ENCODE peak calls at places on chromosomes 7 and 10, in four cellular contexts. L is cardiac muscle cell, X is AG09319, G is WTC11. K is an unnamed sample.

GRCh38 chr7:64528770-64529169 is 34.1 kb downstream of the ZNF680 start:
- DNase-seq in G (no peak), X (no peak), L (no peak), K (no peak)

GRCh38 chr7:117810642-117811512 is 62.4 kb downstream of the CTTNBP2 start:
- DNase-seq in L (no peak), G (peak), X (no peak), K (no peak)

GRCh38 chr10:101512741-101513140 is 75.3 kb downstream of the POLL start:
- DNase-seq in L (peak), X (no peak), G (no peak), K (no peak)

GRCh38 chr10:127990846-127991542 is 84.1 kb downstream of the PTPRE start:
- DNase-seq in G (no peak), X (no peak), L (peak), K (no peak)

GRCh38 chr7:149796287-149796860 is 23.0 kb upstream of the ZNF467 start:
- DNase-seq in X (no peak), L (no peak), G (peak), K (no peak)

GRCh38 chr7:63073736-63074135 is 924.9 kb upstream of the ZNF722 start:
- DNase-seq in G (no peak), L (no peak), X (no peak), K (no peak)

GRCh38 chr7:134720091-134720935 is 59.1 kb upstream of the CALD1 start:
- DNase-seq in X (no peak), G (no peak), L (peak), K (no peak)

GRCh38 chr7:116672596-116673503 is 854 bp downstream of the MET start:
- DNase-seq in L (peak), X (no peak), G (peak), K (no peak)

GRCh38 chr7:77759294-77759889 is 38.8 kb downstream of the TMEM60 start:
- DNase-seq in X (peak), L (peak), G (peak), K (peak)

GRCh38 chr7:24965831-24966708 is 13.9 kb downstream of the OSBPL3 start:
- DNase-seq in L (no peak), X (no peak), G (no peak), K (peak)

GRCh38 chr7:131501422-131501821 is 55.0 kb downstream of the PODXL start:
- DNase-seq in G (no peak), L (peak), X (no peak), K (no peak)

GRCh38 chr10:128474571-128474970 is 348.3 kb upstream of the MKI67 start:
- DNase-seq in L (no peak), G (no peak), X (no peak), K (no peak)

GRCh38 chr7:77657427-77658331 is 38.6 kb upstream of the RSBN1L start:
- DNase-seq in G (no peak), L (peak), X (peak), K (no peak)

GRCh38 chr7:24609059-24609458 is 35.8 kb downstream of the PALS2 start:
- DNase-seq in L (peak), X (no peak), G (peak), K (no peak)

GRCh38 chr10:9362721-9363120 is 1308.2 kb downstream of the GATA3 start:
- DNase-seq in L (no peak), X (no peak), G (no peak), K (no peak)

GRCh38 chr7:81769891-81770818 is at the start of gene HGF:
- DNase-seq in G (peak), L (peak), X (peak), K (no peak)

GRCh38 chr7:118080947-118081346 is 103.0 kb upstream of the LSM8 start:
- DNase-seq in L (peak), G (peak), X (no peak), K (no peak)

GRCh38 chr7:39504963-39505362 is 61.2 kb upstream of the YAE1 start:
- DNase-seq in L (peak), X (no peak), G (no peak), K (peak)

GRCh38 chr10:123443924-123444323 is 222.2 kb upstream of the GPR26 start:
- DNase-seq in G (no peak), L (no peak), X (no peak), K (no peak)

GRCh38 chr10:123445336-123445735 is 220.8 kb upstream of the GPR26 start:
- DNase-seq in L (no peak), G (no peak), X (no peak), K (no peak)

GRCh38 chr10:123446449-123447156 is 219.6 kb upstream of the GPR26 start:
- DNase-seq in X (no peak), G (no peak), L (no peak), K (no peak)

GRCh38 chr10:123442901-123443300 is 223.3 kb upstream of the GPR26 start:
- DNase-seq in X (no peak), G (no peak), L (no peak), K (no peak)
- TF ChIP-seq CTCF in X (no peak), G (no peak), L (no peak), K (no peak)

GRCh38 chr7:101814081-101814995 is 3.1 kb upstream of the CUX1 start:
- DNase-seq in G (peak), X (no peak), L (peak), K (peak)
- TF ChIP-seq CTCF in G (peak), X (peak), L (peak), K (peak)

DNA sequence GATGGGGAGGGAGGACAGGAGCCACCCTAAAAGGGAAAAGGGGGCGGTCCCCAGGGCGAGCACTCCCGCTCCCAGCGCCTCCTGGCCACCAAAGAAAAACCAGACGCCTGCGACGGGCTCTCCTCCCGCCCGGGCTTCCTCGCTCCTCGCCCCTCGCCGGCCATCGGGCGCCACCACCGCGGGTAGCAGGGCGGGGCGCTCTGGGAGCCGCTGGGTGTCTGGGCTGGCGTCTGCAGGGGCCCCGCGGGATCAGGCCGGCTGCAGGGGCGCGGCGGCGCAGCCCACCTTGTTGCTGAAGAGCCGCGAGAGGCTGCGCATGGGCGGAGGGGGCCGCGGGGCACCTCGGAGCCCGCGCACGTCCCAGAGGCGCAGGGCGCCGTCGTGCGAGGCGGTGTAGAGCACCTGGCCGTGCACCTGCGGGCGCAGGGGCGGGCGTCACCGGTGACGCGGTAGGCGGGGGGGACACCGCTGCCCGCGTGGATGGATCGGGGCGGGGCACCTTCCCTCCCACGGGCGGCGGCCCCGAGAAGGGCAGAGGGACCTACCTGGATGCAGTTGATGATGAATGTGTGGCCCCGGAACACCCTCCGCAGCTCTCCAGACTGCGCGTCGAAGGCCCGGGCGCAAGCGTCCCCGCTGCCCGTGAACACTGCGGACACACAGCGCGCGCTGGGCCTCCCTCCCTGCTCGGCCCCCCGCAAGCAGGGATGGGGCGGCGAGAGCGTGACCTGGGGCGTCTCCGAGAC is 28.3 kb downstream of the WDR86 start:
- DNase-seq in L (peak), G (peak), X (no peak), K (peak)
- TF ChIP-seq CTCF in L (no peak), G (no peak), X (no peak), K (no peak)

GRCh38 chr10:6173203-6173602 is 29.5 kb upstream of the PFKFB3 start:
- DNase-seq in L (no peak), X (no peak), G (peak), K (no peak)
- TF ChIP-seq CTCF in L (peak), X (no peak), G (no peak), K (no peak)

GRCh38 chr7:124155400-124156022 is 122.6 kb upstream of the TMEM229A start:
- DNase-seq in L (peak), G (no peak), X (no peak), K (no peak)
- TF ChIP-seq CTCF in L (peak), G (peak), X (peak), K (peak)

GRCh38 chr10:93493162-93493561 is 3.2 kb upstream of the CEP55 start:
- DNase-seq in X (no peak), L (no peak), G (no peak), K (no peak)

GRCh38 chr10:93495654-93496321 is 624 bp upstream of the CEP55 start:
- DNase-seq in L (peak), G (peak), X (no peak), K (no peak)

GRCh38 chr10:93498196-93498595 is 1.8 kb downstream of the CEP55 start:
- DNase-seq in L (no peak), G (no peak), X (no peak), K (no peak)

GRCh38 chr10:93494494-93494893 is 1.9 kb upstream of the CEP55 start:
- DNase-seq in L (no peak), G (no peak), X (no peak), K (no peak)

GRCh38 chr10:93496322-93497041 is at the start of gene CEP55:
- DNase-seq in G (peak), L (peak), X (peak), K (peak)
- TF ChIP-seq CTCF in G (no peak), L (no peak), X (no peak), K (no peak)

GRCh38 chr7:47484457-47484856 is 97.5 kb downstream of the TNS3 start:
- DNase-seq in X (no peak), G (no peak), L (no peak), K (no peak)

GRCh38 chr7:47485640-47486435 is 96.1 kb downstream of the TNS3 start:
- DNase-seq in L (no peak), G (no peak), X (no peak), K (no peak)

GRCh38 chr7:47482013-47482761 is 99.7 kb downstream of the TNS3 start:
- DNase-seq in G (no peak), X (peak), L (peak), K (no peak)

GRCh38 chr7:47484923-47485639 is 96.8 kb downstream of the TNS3 start:
- DNase-seq in X (no peak), L (no peak), G (no peak), K (no peak)

GRCh38 chr7:47483604-47484273 is 98.2 kb downstream of the TNS3 start:
- DNase-seq in L (peak), G (no peak), X (no peak), K (no peak)
- TF ChIP-seq CTCF in L (peak), G (no peak), X (peak), K (no peak)

GRCh38 chr7:954330-955238 is at the start of gene ADAP1:
- DNase-seq in G (peak), L (peak), X (no peak), K (peak)
- TF ChIP-seq CTCF in G (no peak), L (no peak), X (peak), K (no peak)

K was measured in Peyer's patch.